ENCODE peak calls at places on chromosomes 4 and X, in eight cellular contexts. One of them, this sample, is unnamed.

GRCh38 chrX:107750263-107750662 is 25.3 kb downstream of the TSC22D3 start:
- DNase-seq in uterus: no peak
- DNase-seq in NCI-H226: no peak
- DNase-seq in smooth muscle cell of the brain vasculature: no peak
- DNase-seq in DMS153: no peak
- DNase-seq in RWPE1: no peak
- DNase-seq in psoas muscle: no peak
- DNase-seq in iPS DF 6.9: no peak
- DNase-seq in this sample: no peak

GRCh38 chr4:11013265-11013664 is 328.7 kb upstream of the CLNK start:
- DNase-seq in uterus: no peak
- DNase-seq in NCI-H226: no peak
- DNase-seq in smooth muscle cell of the brain vasculature: no peak
- DNase-seq in DMS153: no peak
- DNase-seq in RWPE1: no peak
- DNase-seq in psoas muscle: no peak
- DNase-seq in iPS DF 6.9: no peak
- DNase-seq in this sample: no peak

GRCh38 chr4:39285853-39286252 is 80.3 kb downstream of the RFC1 start:
- DNase-seq in uterus: no peak
- DNase-seq in NCI-H226: no peak
- DNase-seq in smooth muscle cell of the brain vasculature: no peak
- DNase-seq in DMS153: no peak
- DNase-seq in RWPE1: no peak
- DNase-seq in psoas muscle: no peak
- DNase-seq in iPS DF 6.9: no peak
- DNase-seq in this sample: no peak

GRCh38 chr4:17066972-17067371 is 168.5 kb upstream of the LDB2 start:
- DNase-seq in uterus: peak; percentile 63
- DNase-seq in NCI-H226: peak; percentile 82
- DNase-seq in smooth muscle cell of the brain vasculature: no peak
- DNase-seq in DMS153: no peak
- DNase-seq in RWPE1: peak; percentile 85
- DNase-seq in psoas muscle: no peak
- DNase-seq in iPS DF 6.9: no peak
- DNase-seq in this sample: peak; percentile 79

GRCh38 chr4:149845643-149846208 is 30.1 kb upstream of the IQCM start:
- DNase-seq in uterus: no peak
- DNase-seq in NCI-H226: no peak
- DNase-seq in smooth muscle cell of the brain vasculature: no peak
- DNase-seq in DMS153: peak; percentile 89
- DNase-seq in RWPE1: no peak
- DNase-seq in psoas muscle: no peak
- DNase-seq in iPS DF 6.9: no peak
- DNase-seq in this sample: no peak

GRCh38 chrX:10783451-10783995 is 163.1 kb upstream of the MID1 start:
- DNase-seq in uterus: no peak
- DNase-seq in NCI-H226: no peak
- DNase-seq in smooth muscle cell of the brain vasculature: no peak
- DNase-seq in DMS153: no peak
- DNase-seq in RWPE1: no peak
- DNase-seq in psoas muscle: no peak
- DNase-seq in iPS DF 6.9: no peak
- DNase-seq in this sample: no peak

GRCh38 chr4:74794341-74794801 is at the start of gene BTC:
- DNase-seq in uterus: peak; percentile 20
- DNase-seq in NCI-H226: peak; percentile 3
- DNase-seq in smooth muscle cell of the brain vasculature: no peak
- DNase-seq in DMS153: peak; percentile 33
- DNase-seq in RWPE1: peak; percentile 78
- DNase-seq in psoas muscle: peak; percentile 47
- DNase-seq in iPS DF 6.9: no peak
- DNase-seq in this sample: peak; percentile 20

GRCh38 chr4:109850601-109851000 is 2.7 kb downstream of the LRIT3 start:
- DNase-seq in uterus: no peak
- DNase-seq in NCI-H226: no peak
- DNase-seq in smooth muscle cell of the brain vasculature: no peak
- DNase-seq in DMS153: no peak
- DNase-seq in RWPE1: no peak
- DNase-seq in psoas muscle: no peak
- DNase-seq in iPS DF 6.9: no peak
- DNase-seq in this sample: no peak

GRCh38 chr4:79083406-79084010 is 144.3 kb upstream of the PAQR3 start:
- DNase-seq in uterus: peak; percentile 53
- DNase-seq in NCI-H226: no peak
- DNase-seq in smooth muscle cell of the brain vasculature: peak; percentile 17
- DNase-seq in DMS153: no peak
- DNase-seq in RWPE1: no peak
- DNase-seq in psoas muscle: no peak
- DNase-seq in iPS DF 6.9: peak; percentile 13
- DNase-seq in this sample: no peak

GRCh38 chrX:14591976-14592375 is 62.6 kb downstream of the GLRA2 start:
- DNase-seq in uterus: no peak
- DNase-seq in NCI-H226: no peak
- DNase-seq in smooth muscle cell of the brain vasculature: no peak
- DNase-seq in DMS153: no peak
- DNase-seq in RWPE1: no peak
- DNase-seq in psoas muscle: no peak
- DNase-seq in iPS DF 6.9: no peak
- DNase-seq in this sample: no peak

GRCh38 chr4:154205471-154205870 is 286.1 kb downstream of the DCHS2 start:
- DNase-seq in uterus: no peak
- DNase-seq in NCI-H226: peak; percentile 49
- DNase-seq in smooth muscle cell of the brain vasculature: peak; percentile 13
- DNase-seq in DMS153: no peak
- DNase-seq in RWPE1: no peak
- DNase-seq in psoas muscle: no peak
- DNase-seq in iPS DF 6.9: no peak
- DNase-seq in this sample: no peak

GRCh38 chrX:96405842-96406241 is 278.8 kb upstream of the DIAPH2 start:
- DNase-seq in uterus: no peak
- DNase-seq in NCI-H226: no peak
- DNase-seq in smooth muscle cell of the brain vasculature: no peak
- DNase-seq in DMS153: no peak
- DNase-seq in RWPE1: no peak
- DNase-seq in psoas muscle: no peak
- DNase-seq in iPS DF 6.9: no peak
- DNase-seq in this sample: no peak

GRCh38 chrX:72712094-72712755 is 1.9 kb downstream of the PHKA1 start:
- DNase-seq in uterus: no peak
- DNase-seq in NCI-H226: no peak
- DNase-seq in smooth muscle cell of the brain vasculature: no peak
- DNase-seq in DMS153: no peak
- DNase-seq in RWPE1: no peak
- DNase-seq in psoas muscle: no peak
- DNase-seq in iPS DF 6.9: no peak
- DNase-seq in this sample: no peak

GRCh38 chr4:125736057-125736456 is 421.3 kb downstream of the FAT4 start:
- DNase-seq in uterus: no peak
- DNase-seq in NCI-H226: peak; percentile 32
- DNase-seq in smooth muscle cell of the brain vasculature: peak; percentile 82
- DNase-seq in DMS153: no peak
- DNase-seq in RWPE1: no peak
- DNase-seq in psoas muscle: no peak
- DNase-seq in iPS DF 6.9: no peak
- DNase-seq in this sample: no peak

GRCh38 chr4:24659241-24659961 is 75.0 kb upstream of the DHX15 start:
- DNase-seq in uterus: no peak
- DNase-seq in NCI-H226: no peak
- DNase-seq in smooth muscle cell of the brain vasculature: no peak
- DNase-seq in DMS153: peak; percentile 39
- DNase-seq in RWPE1: no peak
- DNase-seq in psoas muscle: no peak
- DNase-seq in iPS DF 6.9: no peak
- DNase-seq in this sample: no peak

GRCh38 chrX:68511255-68511654 is 12.4 kb downstream of the YIPF6 start:
- DNase-seq in uterus: peak; percentile 35
- DNase-seq in NCI-H226: no peak
- DNase-seq in smooth muscle cell of the brain vasculature: no peak
- DNase-seq in DMS153: no peak
- DNase-seq in RWPE1: peak; percentile 14
- DNase-seq in psoas muscle: no peak
- DNase-seq in iPS DF 6.9: no peak
- DNase-seq in this sample: peak; percentile 15

GRCh38 chr4:121219222-121219621 is 55.1 kb upstream of the TNIP3 start:
- DNase-seq in uterus: no peak
- DNase-seq in NCI-H226: no peak
- DNase-seq in smooth muscle cell of the brain vasculature: no peak
- DNase-seq in DMS153: no peak
- DNase-seq in RWPE1: no peak
- DNase-seq in psoas muscle: no peak
- DNase-seq in iPS DF 6.9: no peak
- DNase-seq in this sample: no peak

GRCh38 chr4:170336238-170336775 is 246.6 kb upstream of the AADAT start:
- DNase-seq in uterus: no peak
- DNase-seq in NCI-H226: no peak
- DNase-seq in smooth muscle cell of the brain vasculature: no peak
- DNase-seq in DMS153: no peak
- DNase-seq in RWPE1: no peak
- DNase-seq in psoas muscle: no peak
- DNase-seq in iPS DF 6.9: no peak
- DNase-seq in this sample: no peak

GRCh38 chr4:1137850-1138249 is 24.5 kb upstream of the RNF212 start:
- DNase-seq in uterus: no peak
- DNase-seq in NCI-H226: no peak
- DNase-seq in smooth muscle cell of the brain vasculature: no peak
- DNase-seq in DMS153: no peak
- DNase-seq in RWPE1: no peak
- DNase-seq in psoas muscle: no peak
- DNase-seq in iPS DF 6.9: no peak
- DNase-seq in this sample: no peak

GRCh38 chr4:175787948-175788347 is 24.1 kb downstream of the GPM6A start:
- DNase-seq in uterus: no peak
- DNase-seq in NCI-H226: no peak
- DNase-seq in smooth muscle cell of the brain vasculature: no peak
- DNase-seq in DMS153: no peak
- DNase-seq in RWPE1: no peak
- DNase-seq in psoas muscle: no peak
- DNase-seq in iPS DF 6.9: no peak
- DNase-seq in this sample: no peak

GRCh38 chrX:9338986-9339385 is 125.9 kb upstream of the TBL1X start:
- DNase-seq in uterus: no peak
- DNase-seq in NCI-H226: no peak
- DNase-seq in smooth muscle cell of the brain vasculature: no peak
- DNase-seq in DMS153: no peak
- DNase-seq in RWPE1: no peak
- DNase-seq in psoas muscle: no peak
- DNase-seq in iPS DF 6.9: no peak
- DNase-seq in this sample: no peak

GRCh38 chrX:39818071-39818470 is 279.7 kb downstream of the BCOR start:
- DNase-seq in uterus: no peak
- DNase-seq in NCI-H226: no peak
- DNase-seq in smooth muscle cell of the brain vasculature: no peak
- DNase-seq in DMS153: no peak
- DNase-seq in RWPE1: no peak
- DNase-seq in psoas muscle: peak; percentile 17
- DNase-seq in iPS DF 6.9: no peak
- DNase-seq in this sample: no peak

GRCh38 chr4:112213850-112214249 is 17.7 kb upstream of the AP1AR start:
- DNase-seq in uterus: no peak
- DNase-seq in NCI-H226: peak; percentile 4
- DNase-seq in smooth muscle cell of the brain vasculature: no peak
- DNase-seq in DMS153: no peak
- DNase-seq in RWPE1: peak; percentile 44
- DNase-seq in psoas muscle: no peak
- DNase-seq in iPS DF 6.9: no peak
- DNase-seq in this sample: no peak

GRCh38 chr4:26267087-26267486 is 53.7 kb upstream of the RBPJ start:
- DNase-seq in uterus: peak; percentile 72
- DNase-seq in NCI-H226: no peak
- DNase-seq in smooth muscle cell of the brain vasculature: no peak
- DNase-seq in DMS153: no peak
- DNase-seq in RWPE1: no peak
- DNase-seq in psoas muscle: peak; percentile 77
- DNase-seq in iPS DF 6.9: no peak
- DNase-seq in this sample: no peak

GRCh38 chr4:127968565-127968964 is 3.4 kb downstream of the ABHD18 start:
- DNase-seq in uterus: no peak
- DNase-seq in NCI-H226: no peak
- DNase-seq in smooth muscle cell of the brain vasculature: no peak
- DNase-seq in DMS153: no peak
- DNase-seq in RWPE1: no peak
- DNase-seq in psoas muscle: no peak
- DNase-seq in iPS DF 6.9: no peak
- DNase-seq in this sample: no peak

GRCh38 chr4:178063568-178063967 is 621.3 kb upstream of the AGA start:
- DNase-seq in uterus: no peak
- DNase-seq in NCI-H226: no peak
- DNase-seq in smooth muscle cell of the brain vasculature: no peak
- DNase-seq in DMS153: no peak
- DNase-seq in RWPE1: no peak
- DNase-seq in psoas muscle: no peak
- DNase-seq in iPS DF 6.9: no peak
- DNase-seq in this sample: no peak

GRCh38 chr4:20126906-20127305 is 124.8 kb upstream of the SLIT2 start:
- DNase-seq in uterus: no peak
- DNase-seq in NCI-H226: peak; percentile 48
- DNase-seq in smooth muscle cell of the brain vasculature: no peak
- DNase-seq in DMS153: no peak
- DNase-seq in RWPE1: no peak
- DNase-seq in psoas muscle: no peak
- DNase-seq in iPS DF 6.9: no peak
- DNase-seq in this sample: peak; percentile 96

GRCh38 chr4:140635606-140636005 is 66.8 kb upstream of the UCP1 start:
- DNase-seq in uterus: no peak
- DNase-seq in NCI-H226: peak; percentile 38
- DNase-seq in smooth muscle cell of the brain vasculature: no peak
- DNase-seq in DMS153: no peak
- DNase-seq in RWPE1: peak; percentile 62
- DNase-seq in psoas muscle: peak; percentile 32
- DNase-seq in iPS DF 6.9: no peak
- DNase-seq in this sample: no peak

GRCh38 chr4:169557061-169557636 is 55.2 kb downstream of the NEK1 start:
- DNase-seq in uterus: no peak
- DNase-seq in NCI-H226: peak; percentile 24
- DNase-seq in smooth muscle cell of the brain vasculature: no peak
- DNase-seq in DMS153: no peak
- DNase-seq in RWPE1: no peak
- DNase-seq in psoas muscle: no peak
- DNase-seq in iPS DF 6.9: no peak
- DNase-seq in this sample: no peak

GRCh38 chr4:78377555-78377954 is 174.0 kb upstream of the ANXA3 start:
- DNase-seq in uterus: no peak
- DNase-seq in NCI-H226: no peak
- DNase-seq in smooth muscle cell of the brain vasculature: no peak
- DNase-seq in DMS153: no peak
- DNase-seq in RWPE1: no peak
- DNase-seq in psoas muscle: no peak
- DNase-seq in iPS DF 6.9: no peak
- DNase-seq in this sample: no peak

GRCh38 chr4:189202869-189203271 is 737.8 kb upstream of the FRG1 start:
- DNase-seq in uterus: no peak
- DNase-seq in NCI-H226: no peak
- DNase-seq in smooth muscle cell of the brain vasculature: no peak
- DNase-seq in DMS153: no peak
- DNase-seq in RWPE1: peak; percentile 5
- DNase-seq in psoas muscle: no peak
- DNase-seq in iPS DF 6.9: no peak
- DNase-seq in this sample: peak; percentile 12

GRCh38 chr4:110480031-110480549 is 4.1 kb downstream of the ENPEP start:
- DNase-seq in uterus: peak; percentile 62
- DNase-seq in NCI-H226: peak; percentile 53
- DNase-seq in smooth muscle cell of the brain vasculature: peak; percentile 71
- DNase-seq in DMS153: no peak
- DNase-seq in RWPE1: no peak
- DNase-seq in psoas muscle: no peak
- DNase-seq in iPS DF 6.9: no peak
- DNase-seq in this sample: peak; percentile 58

GRCh38 chr4:42649870-42650269 is 7.0 kb downstream of the ATP8A1 start:
- DNase-seq in uterus: no peak
- DNase-seq in NCI-H226: no peak
- DNase-seq in smooth muscle cell of the brain vasculature: no peak
- DNase-seq in DMS153: no peak
- DNase-seq in RWPE1: no peak
- DNase-seq in psoas muscle: no peak
- DNase-seq in iPS DF 6.9: no peak
- DNase-seq in this sample: no peak

GRCh38 chr4:152041304-152041703 is 280.5 kb upstream of the GATB start:
- DNase-seq in uterus: no peak
- DNase-seq in NCI-H226: no peak
- DNase-seq in smooth muscle cell of the brain vasculature: no peak
- DNase-seq in DMS153: no peak
- DNase-seq in RWPE1: no peak
- DNase-seq in psoas muscle: no peak
- DNase-seq in iPS DF 6.9: no peak
- DNase-seq in this sample: no peak

This sample was measured in foreskin keratinocyte.